ENCODE peak calls at places on chromosomes 6 and 20, in ten cellular contexts. J is Panc1; Y is HCT116; H is brain microvascular endothelial cell; R is kidney epithelial cell; V is pancreas; S is bronchial epithelial cell; M is CD8-positive, alpha-beta T cell; W is AG04449; K is AG04450. Z is an unnamed sample.

GRCh38 chr6:153994004-153994403 is 45.0 kb upstream of the OPRM1 start:
- DNase-seq in K (no peak), M (no peak), R (no peak), V (no peak), W (no peak), S (no peak), H (no peak), J (no peak), Y (no peak), Z (no peak)

GRCh38 chr6:145633981-145634627 is 101.2 kb downstream of the EPM2A start:
- DNase-seq in J (peak), W (peak), S (peak), V (peak), K (peak), Y (peak), M (peak), R (no peak), H (peak), Z (peak)

GRCh38 chr6:33288942-33289783 is at the start of the genes PFDN6 and WDR46:
- DNase-seq in W (peak), R (no peak), Y (peak), V (peak), K (peak), J (peak), M (peak), H (peak), S (peak), Z (peak)

GRCh38 chr6:31401403-31401802 is 2.0 kb upstream of the MICA start:
- DNase-seq in R (peak), S (peak), J (no peak), K (peak), Y (peak), H (peak), M (peak), W (peak), V (no peak), Z (peak)

GRCh38 chr6:108616973-108617372 is 56.3 kb downstream of the FOXO3 start:
- DNase-seq in Y (no peak), K (no peak), V (no peak), R (no peak), S (no peak), W (no peak), J (no peak), M (no peak), H (no peak), Z (no peak)

GRCh38 chr6:81774542-81774941 is 22.1 kb upstream of the TENT5A start:
- DNase-seq in R (peak), S (no peak), K (no peak), W (no peak), Y (no peak), H (no peak), V (no peak), J (no peak), M (no peak), Z (no peak)

GRCh38 chr20:54633903-54634302 is 158.5 kb downstream of the DOK5 start:
- DNase-seq in J (no peak), S (no peak), Y (no peak), M (no peak), W (no peak), H (no peak), V (no peak), K (no peak), R (no peak), Z (no peak)

GRCh38 chr6:7140631-7141366 is 33.0 kb downstream of the RREB1 start:
- DNase-seq in S (peak), V (peak), K (no peak), R (no peak), Y (peak), M (peak), J (no peak), H (peak), W (no peak), Z (peak)

GRCh38 chr6:30154709-30155521 is 6.1 kb downstream of the TRIM10 start:
- DNase-seq in K (no peak), M (no peak), R (peak), J (no peak), Y (no peak), H (peak), V (no peak), S (peak), W (peak), Z (peak)

GRCh38 chr6:41846666-41847237 is 48.4 kb downstream of the USP49 start:
- DNase-seq in K (peak), W (peak), S (peak), R (peak), J (peak), Y (peak), V (peak), H (peak), M (peak), Z (peak)

GRCh38 chr6:288861-289260 is 3.4 kb upstream of the DUSP22 start:
- DNase-seq in S (no peak), W (no peak), V (no peak), Y (no peak), H (no peak), R (no peak), M (no peak), K (no peak), J (no peak), Z (no peak)

GRCh38 chr6:25478973-25479372 is 173.0 kb upstream of the SCGN start:
- DNase-seq in H (no peak), V (no peak), S (no peak), J (no peak), K (no peak), M (no peak), Y (no peak), R (no peak), W (no peak), Z (no peak)

GRCh38 chr6:16545382-16545781 is 215.9 kb downstream of the ATXN1 start:
- DNase-seq in M (no peak), Y (no peak), K (no peak), S (no peak), H (no peak), J (no peak), W (no peak), R (no peak), V (no peak), Z (no peak)

GRCh38 chr6:126531840-126532239 is 191.9 kb downstream of the CENPW start:
- DNase-seq in R (no peak), W (no peak), M (no peak), V (no peak), S (peak), K (no peak), H (no peak), Y (no peak), J (no peak), Z (peak)

GRCh38 chr20:21342656-21343345 is 39.7 kb downstream of the XRN2 start:
- DNase-seq in V (no peak), H (no peak), Y (no peak), R (no peak), W (no peak), S (no peak), K (peak), M (no peak), J (no peak), Z (no peak)

GRCh38 chr6:45422541-45423110 is 44.9 kb upstream of the SUPT3H start:
- DNase-seq in R (no peak), S (no peak), M (peak), J (no peak), H (peak), Y (no peak), V (no peak), K (no peak), W (no peak), Z (peak)

GRCh38 chr6:148179786-148180185 is 162.9 kb upstream of the SASH1 start:
- DNase-seq in W (no peak), V (no peak), Y (peak), H (peak), S (peak), R (no peak), J (no peak), M (no peak), K (no peak), Z (peak)

GRCh38 chr20:48069626-48070025 is 284.3 kb upstream of the SULF2 start:
- DNase-seq in V (no peak), S (no peak), Y (no peak), K (no peak), H (no peak), J (no peak), W (no peak), R (no peak), M (no peak), Z (no peak)

GRCh38 chr20:34083137-34083536 is 28.9 kb downstream of the EIF2S2 start:
- DNase-seq in Y (no peak), W (no peak), R (no peak), V (peak), S (peak), K (peak), M (no peak), H (peak), J (no peak), Z (peak)

GRCh38 chr6:39867592-39867991 is 66.7 kb downstream of the MOCS1 start:
- DNase-seq in W (no peak), K (no peak), M (no peak), S (no peak), J (no peak), V (no peak), Y (no peak), R (no peak), H (no peak), Z (no peak)

GRCh38 chr20:63787749-63788148 is 43.3 kb downstream of the ZBTB46 start:
- DNase-seq in Y (no peak), H (no peak), V (no peak), J (no peak), S (no peak), W (no peak), M (no peak), K (no peak), R (no peak), Z (no peak)

GRCh38 chr6:167236239-167236571 is 54.9 kb upstream of the UNC93A start:
- DNase-seq in K (no peak), S (no peak), W (no peak), H (no peak), J (no peak), Y (no peak), R (no peak), M (no peak), V (no peak), Z (no peak)

GRCh38 chr6:138817799-138818198 is 21.9 kb downstream of the ECT2L start:
- DNase-seq in H (peak), W (peak), J (no peak), Y (peak), S (peak), R (peak), M (no peak), K (peak), V (peak), Z (peak)

GRCh38 chr20:63980317-63980805 is 571 bp upstream of the PRPF6 start:
- DNase-seq in R (no peak), J (no peak), W (no peak), S (peak), Y (no peak), V (no peak), K (no peak), M (no peak), H (no peak), Z (peak)

GRCh38 chr6:139290787-139291294 is 957 bp downstream of the TXLNB start:
- DNase-seq in W (no peak), M (no peak), S (peak), K (no peak), R (peak), J (no peak), Y (no peak), H (peak), V (no peak), Z (no peak)

GRCh38 chr6:145349950-145350510 is 385.3 kb downstream of the EPM2A start:
- DNase-seq in H (no peak), S (peak), W (no peak), R (no peak), K (no peak), J (no peak), V (no peak), Y (no peak), M (no peak), Z (no peak)

GRCh38 chr6:121216928-121217327 is 117.4 kb downstream of the TBC1D32 start:
- DNase-seq in Y (no peak), R (no peak), V (no peak), M (no peak), H (peak), K (peak), S (peak), W (peak), J (no peak), Z (peak)

GRCh38 chr6:146422789-146423188 is 120.8 kb upstream of the RAB32 start:
- DNase-seq in S (no peak), M (no peak), V (no peak), K (no peak), H (no peak), J (no peak), R (no peak), W (no peak), Y (no peak), Z (no peak)

GRCh38 chr20:49594143-49594928 is 26.4 kb upstream of the PTGIS start:
- DNase-seq in J (no peak), V (no peak), W (no peak), H (peak), Y (no peak), R (no peak), M (no peak), K (peak), S (peak), Z (peak)

GRCh38 chr20:45969712-45970634 is 2.0 kb downstream of the ZNF335 start:
- DNase-seq in Y (peak), M (no peak), J (no peak), K (peak), S (peak), V (no peak), W (no peak), R (peak), H (peak), Z (peak)

GRCh38 chr6:111952326-111952725 is 79.1 kb upstream of the FYN start:
- DNase-seq in H (no peak), K (no peak), R (no peak), Y (no peak), V (no peak), S (peak), M (no peak), J (no peak), W (no peak), Z (peak)

DNA sequence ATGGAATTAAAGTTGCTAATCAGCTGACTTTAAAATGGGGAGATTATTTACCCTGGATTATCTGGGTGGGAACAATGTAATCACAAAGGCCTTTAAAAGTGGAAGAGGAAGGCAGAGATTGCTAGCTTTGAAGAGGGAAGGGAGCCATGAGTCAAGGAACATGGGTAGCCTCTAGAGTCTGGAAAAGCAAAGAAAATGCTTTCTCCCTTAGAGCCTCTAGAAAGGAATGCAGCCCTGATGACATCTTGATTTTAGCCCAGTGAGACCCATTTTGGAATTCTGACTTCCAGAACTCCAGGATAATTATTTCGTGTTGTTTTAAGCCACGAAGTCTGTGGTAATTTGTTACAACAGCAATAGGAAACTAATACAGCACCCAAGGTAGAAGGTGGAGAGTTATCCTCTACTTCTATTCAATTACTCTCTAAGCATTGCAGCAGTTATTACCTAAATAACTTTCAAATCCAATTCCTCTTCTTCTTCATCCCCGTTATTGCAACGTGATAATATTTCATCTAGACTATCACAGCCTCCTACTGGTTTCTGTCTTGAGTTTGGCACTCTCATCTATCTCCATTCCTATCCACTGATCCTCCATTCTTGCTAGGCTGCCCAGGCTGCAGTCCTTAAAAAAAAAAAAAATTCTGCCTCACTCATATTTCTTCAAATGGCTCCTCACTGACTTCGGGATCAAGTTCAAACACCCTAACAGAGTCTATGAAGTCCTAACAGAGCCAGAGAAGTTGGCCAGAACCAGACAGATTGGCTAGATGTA is 224.3 kb downstream of the BTBD9 start:
- DNase-seq in K (no peak), M (no peak), J (no peak), R (no peak), W (no peak), Y (no peak), S (no peak), H (no peak), V (no peak), Z (no peak)
- TF ChIP-seq CTCF in K (no peak), M (no peak), J (no peak), R (no peak), W (no peak), Y (no peak), S (no peak), H (no peak), V (no peak), Z (no peak)

GRCh38 chr6:63897952-63898351 is 262.4 kb downstream of the PHF3 start:
- DNase-seq in V (no peak), W (no peak), K (no peak), R (no peak), J (no peak), S (no peak), H (no peak), M (no peak), Y (no peak), Z (no peak)

GRCh38 chr6:63899550-63899949 is 263.9 kb downstream of the PHF3 start:
- DNase-seq in J (no peak), V (no peak), W (no peak), Y (no peak), S (peak), K (no peak), H (no peak), R (no peak), M (no peak), Z (peak)

DNA sequence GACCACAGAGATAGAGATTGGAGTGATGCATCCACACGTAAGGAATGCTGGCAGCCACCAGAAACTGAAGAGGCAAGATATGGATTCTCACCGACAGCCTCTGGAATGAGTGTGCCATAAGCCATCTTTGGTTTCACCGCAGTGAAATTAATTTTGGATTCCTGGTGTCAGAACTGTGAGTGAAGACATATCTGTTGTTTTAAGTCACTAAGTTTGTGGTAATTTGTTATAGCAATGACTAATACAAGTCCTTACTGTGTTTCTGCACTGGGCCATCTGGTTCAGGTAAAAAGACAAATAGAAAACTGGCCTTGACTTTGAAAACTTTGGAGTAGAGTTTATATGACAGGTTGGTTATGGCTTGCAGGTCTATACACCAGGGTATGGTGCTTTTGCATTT is 261.9 kb downstream of the PHF3 start:
- DNase-seq in V (no peak), W (no peak), Y (no peak), R (no peak), H (peak), S (no peak), K (peak), M (no peak), J (no peak), Z (no peak)
- H3K4me3 ChIP-seq in V (no peak), W (no peak), Y (no peak), R (no peak), H (no peak), S (no peak), K (no peak), M (no peak), J (no peak), Z (no peak)

DNA sequence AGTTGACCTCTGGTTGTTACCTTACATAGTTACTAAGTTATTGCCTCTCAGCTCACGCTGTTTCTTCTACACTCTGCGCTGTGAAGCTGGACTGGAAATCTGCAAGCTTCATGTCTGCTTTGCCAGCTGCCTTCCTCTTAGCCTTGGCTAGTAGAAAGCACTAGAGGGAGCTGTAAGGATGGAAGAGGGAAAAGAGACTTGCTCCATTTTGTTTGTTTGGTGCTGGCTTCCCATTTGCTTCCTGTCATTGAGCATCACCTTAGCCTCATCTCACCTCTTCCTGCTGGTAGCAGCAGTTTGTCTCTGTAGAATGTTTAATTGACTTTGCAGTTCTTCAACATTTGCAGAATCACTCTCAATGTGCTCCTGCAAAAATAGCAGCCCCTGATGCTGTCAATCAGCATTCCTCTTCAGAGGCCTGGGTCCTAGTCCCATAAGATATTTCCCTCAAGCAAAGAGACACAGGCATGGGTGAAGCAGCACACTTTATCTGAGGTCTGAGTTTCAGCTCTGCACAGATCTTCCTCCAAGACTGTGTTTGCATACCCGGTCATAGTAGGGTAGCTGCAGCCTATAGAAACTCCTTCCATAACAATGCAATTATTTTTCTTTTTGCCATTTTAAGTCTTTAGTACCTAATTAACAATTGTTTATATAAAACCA is 302.2 kb upstream of the EPHA7 start:
- DNase-seq in S (no peak), M (no peak), H (peak), R (no peak), J (peak), Y (no peak), V (no peak), W (no peak), K (no peak), Z (peak)
- TF ChIP-seq CTCF in S (no peak), M (no peak), H (peak), R (peak), J (peak), Y (peak), V (no peak), W (peak), K (no peak), Z (peak)

GRCh38 chr6:36263390-36263789 is 6.5 kb upstream of the PNPLA1 start:
- DNase-seq in V (no peak), W (no peak), H (no peak), R (no peak), K (no peak), Y (no peak), S (no peak), M (no peak), J (no peak), Z (no peak)
- H3K4me3 ChIP-seq in V (no peak), W (no peak), H (no peak), R (no peak), K (no peak), Y (no peak), S (no peak), M (no peak), J (no peak), Z (no peak)

Z was measured in epithelial cell of esophagus.